ENCODE peak calls at places on chromosomes 11 and 22, in four cellular contexts. Z is iPS-NIHi11, L is SK-MEL-5, I is nucleus accumbens. X is an unnamed sample.

GRCh38 chr22:28977481-28977971 is 84.1 kb downstream of the C22orf31 start:
- DNase-seq in Z (no peak), L (no peak), I (no peak), X (no peak)

GRCh38 chr11:69229521-69229920 is 64.4 kb upstream of the MYEOV start:
- DNase-seq in Z (no peak), L (no peak), I (no peak), X (peak)

GRCh38 chr11:111561801-111562325 is 21.3 kb downstream of the LAYN start:
- DNase-seq in Z (no peak), L (no peak), I (no peak), X (peak)

GRCh38 chr11:44096360-44097188 is 1.1 kb downstream of the EXT2 start:
- DNase-seq in Z (no peak), L (peak), I (no peak), X (no peak)

GRCh38 chr22:27312567-27313507 is 488.7 kb downstream of the MN1 start:
- DNase-seq in Z (peak), L (no peak), I (no peak), X (peak)

GRCh38 chr11:107770546-107770945 is 58.7 kb upstream of the SLN start:
- DNase-seq in Z (no peak), L (no peak), I (no peak), X (peak)

GRCh38 chr11:2378527-2379210 is 1.6 kb downstream of the CD81 start:
- DNase-seq in Z (no peak), L (no peak), I (no peak), X (no peak)

GRCh38 chr11:96472085-96472484 is 82.3 kb downstream of the JRKL start:
- DNase-seq in Z (peak), L (peak), I (no peak), X (no peak)

GRCh38 chr11:17519031-17519430 is 25.2 kb downstream of the USH1C start:
- DNase-seq in Z (peak), L (no peak), I (no peak), X (no peak)

GRCh38 chr22:38144025-38144405 is 33.5 kb upstream of the BAIAP2L2 start:
- DNase-seq in Z (peak), L (peak), I (no peak), X (peak)

GRCh38 chr11:1082346-1082727 is 7.7 kb downstream of the MUC2 start:
- DNase-seq in Z (no peak), L (no peak), I (no peak), X (no peak)

GRCh38 chr11:13339196-13340153 is 61.9 kb downstream of the BMAL1 start:
- DNase-seq in Z (no peak), L (no peak), I (no peak), X (peak)

GRCh38 chr11:83156150-83156995 is 558 bp upstream of the PCF11 start:
- DNase-seq in Z (peak), L (peak), I (peak), X (peak)

GRCh38 chr11:76164081-76164480 is 42.2 kb downstream of the WNT11 start:
- DNase-seq in Z (no peak), L (no peak), I (no peak), X (no peak)

GRCh38 chr11:37512156-37512780 is 914.2 kb upstream of the RAG2 start:
- DNase-seq in Z (no peak), L (no peak), I (no peak), X (no peak)

GRCh38 chr11:43130616-43131015 is 181.2 kb upstream of the API5 start:
- DNase-seq in Z (peak), L (peak), I (no peak), X (peak)

GRCh38 chr22:36363378-36363931 is 24.3 kb downstream of the MYH9 start:
- DNase-seq in Z (no peak), L (no peak), I (no peak), X (no peak)

GRCh38 chr22:24822471-24822870 is 16.5 kb downstream of the SGSM1 start:
- DNase-seq in Z (no peak), L (no peak), I (no peak), X (no peak)

GRCh38 chr11:2751523-2752203 is 51.9 kb upstream of the KCNQ1OT1 start:
- DNase-seq in Z (no peak), L (no peak), I (no peak), X (no peak)

GRCh38 chr22:26681395-26681821 is 24.0 kb downstream of the MIAT start:
- DNase-seq in Z (peak), L (no peak), I (no peak), X (peak)

GRCh38 chr22:43923191-43923590 is 414 bp upstream of the PNPLA3 start:
- DNase-seq in Z (no peak), L (peak), I (no peak), X (no peak)

GRCh38 chr11:76788661-76789442 is 5.7 kb downstream of the TSKU start:
- DNase-seq in Z (no peak), L (peak), I (no peak), X (peak)

GRCh38 chr11:119262668-119263351 is 54.1 kb downstream of the MCAM start:
- DNase-seq in Z (no peak), L (peak), I (no peak), X (no peak)

GRCh38 chr22:48860557-48860956 is 967.1 kb downstream of the BRD1 start:
- DNase-seq in Z (no peak), L (no peak), I (no peak), X (no peak)

GRCh38 chr11:78469905-78470304 is 52.3 kb upstream of the GAB2 start:
- DNase-seq in Z (no peak), L (peak), I (no peak), X (no peak)

GRCh38 chr11:287821-288327 is 1.1 kb upstream of the PGGHG start:
- DNase-seq in Z (no peak), L (no peak), I (no peak), X (peak)

GRCh38 chr22:35467788-35468187 is 67.8 kb downstream of the MCM5 start:
- DNase-seq in Z (peak), L (peak), I (peak), X (peak)

GRCh38 chr11:76025068-76025467 is 181.2 kb downstream of the WNT11 start:
- DNase-seq in Z (no peak), L (no peak), I (no peak), X (no peak)

GRCh38 chr11:124656759-124657627 is 16.5 kb downstream of the SIAE start:
- DNase-seq in Z (peak), L (no peak), I (peak), X (no peak)

GRCh38 chr11:69524291-69524882 is 42.9 kb downstream of the LINC01488 start:
- DNase-seq in Z (no peak), L (no peak), I (no peak), X (peak)

GRCh38 chr11:48050304-48050703 is 69.9 kb downstream of the PTPRJ start:
- DNase-seq in Z (no peak), L (no peak), I (no peak), X (no peak)

GRCh38 chr11:126474220-126474619 is 118.7 kb downstream of the ST3GAL4 start:
- DNase-seq in Z (no peak), L (no peak), I (no peak), X (no peak)

GRCh38 chr22:24066260-24066659 is 55.2 kb downstream of the CABIN1 start:
- DNase-seq in Z (no peak), L (no peak), I (no peak), X (no peak)

GRCh38 chr11:45333506-45333971 is 47.4 kb upstream of the SYT13 start:
- DNase-seq in Z (peak), L (peak), I (no peak), X (no peak)

GRCh38 chr11:130480721-130481140 is 32.3 kb downstream of the ADAMTS15 start:
- DNase-seq in Z (no peak), L (no peak), I (no peak), X (no peak)

GRCh38 chr11:128593281-128593680 is 5.9 kb upstream of the ETS1 start:
- DNase-seq in Z (peak), L (no peak), I (no peak), X (peak)

GRCh38 chr11:69492201-69492991 is 10.9 kb downstream of the LINC01488 start:
- DNase-seq in Z (no peak), L (no peak), I (no peak), X (no peak)

GRCh38 chr11:7694953-7695271 is 11.4 kb downstream of the OVCH2 start:
- DNase-seq in Z (no peak), L (no peak), I (no peak), X (no peak)

GRCh38 chr22:50641696-50642607 is 14.0 kb upstream of the ARSA start:
- DNase-seq in Z (peak), L (peak), I (no peak), X (peak)

GRCh38 chr11:110295487-110296225 is 758 bp downstream of the RDX start:
- DNase-seq in Z (peak), L (peak), I (no peak), X (peak)

X was measured in islet precursor cell.